ENCODE peak calls at places on chromosomes 1 and 21, in eight cellular contexts. One of them, this sample, is unnamed. For H3K9me3, the result is how much of the 10 kb centered on the place peaks cover.

GRCh38 chr1:93591833-93592635 is 89.6 kb downstream of the BCAR3 start:
- DNase-seq in adrenal gland: no peak
- DNase-seq in body of pancreas: peak
- DNase-seq in thoracic aorta: no peak
- DNase-seq in CD8-positive, alpha-beta T cell: peak
- DNase-seq in aorta: no peak
- DNase-seq in lower lobe of right lung: peak
- DNase-seq in pancreas: peak
- DNase-seq in this sample: no peak

GRCh38 chr1:9115656-9116205 is 13.2 kb downstream of the GPR157 start:
- DNase-seq in adrenal gland: peak
- DNase-seq in body of pancreas: no peak
- DNase-seq in thoracic aorta: no peak
- DNase-seq in CD8-positive, alpha-beta T cell: no peak
- DNase-seq in aorta: peak
- DNase-seq in lower lobe of right lung: no peak
- DNase-seq in pancreas: no peak
- DNase-seq in this sample: no peak

GRCh38 chr1:206850401-206850800 is 15.0 kb upstream of the IL20 start:
- DNase-seq in adrenal gland: no peak
- DNase-seq in body of pancreas: no peak
- DNase-seq in thoracic aorta: no peak
- DNase-seq in CD8-positive, alpha-beta T cell: no peak
- DNase-seq in aorta: no peak
- DNase-seq in lower lobe of right lung: no peak
- DNase-seq in pancreas: no peak
- DNase-seq in this sample: no peak

GRCh38 chr1:200556005-200556404 is 64.5 kb downstream of the KIF14 start:
- DNase-seq in adrenal gland: no peak
- DNase-seq in body of pancreas: no peak
- DNase-seq in thoracic aorta: no peak
- DNase-seq in CD8-positive, alpha-beta T cell: no peak
- DNase-seq in aorta: no peak
- DNase-seq in lower lobe of right lung: no peak
- DNase-seq in pancreas: no peak
- DNase-seq in this sample: no peak

GRCh38 chr1:191831572-191831971 is 326.7 kb upstream of the RGS18 start:
- DNase-seq in adrenal gland: no peak
- DNase-seq in body of pancreas: no peak
- DNase-seq in thoracic aorta: no peak
- DNase-seq in CD8-positive, alpha-beta T cell: no peak
- DNase-seq in aorta: no peak
- DNase-seq in lower lobe of right lung: no peak
- DNase-seq in pancreas: no peak
- DNase-seq in this sample: no peak

GRCh38 chr1:117740461-117740860 is 134.6 kb downstream of the TENT5C start:
- DNase-seq in adrenal gland: no peak
- DNase-seq in body of pancreas: peak
- DNase-seq in thoracic aorta: no peak
- DNase-seq in CD8-positive, alpha-beta T cell: no peak
- DNase-seq in aorta: no peak
- DNase-seq in lower lobe of right lung: no peak
- DNase-seq in pancreas: peak
- DNase-seq in this sample: no peak

GRCh38 chr21:35023396-35024070 is 25.6 kb downstream of the RUNX1 start:
- DNase-seq in adrenal gland: no peak
- DNase-seq in body of pancreas: no peak
- DNase-seq in thoracic aorta: no peak
- DNase-seq in CD8-positive, alpha-beta T cell: no peak
- DNase-seq in aorta: no peak
- DNase-seq in lower lobe of right lung: no peak
- DNase-seq in pancreas: no peak
- DNase-seq in this sample: no peak

GRCh38 chr21:45110873-45111624 is 36.7 kb downstream of the ADARB1 start:
- DNase-seq in adrenal gland: no peak
- DNase-seq in body of pancreas: no peak
- DNase-seq in thoracic aorta: no peak
- DNase-seq in CD8-positive, alpha-beta T cell: no peak
- DNase-seq in aorta: no peak
- DNase-seq in lower lobe of right lung: no peak
- DNase-seq in pancreas: no peak
- DNase-seq in this sample: no peak

GRCh38 chr1:24503003-24503751 is 541 bp downstream of the RCAN3 start:
- DNase-seq in adrenal gland: no peak
- DNase-seq in body of pancreas: peak
- DNase-seq in thoracic aorta: no peak
- DNase-seq in CD8-positive, alpha-beta T cell: no peak
- DNase-seq in aorta: no peak
- DNase-seq in lower lobe of right lung: no peak
- DNase-seq in pancreas: peak
- DNase-seq in this sample: no peak

GRCh38 chr1:30407030-30407861 is 316.1 kb downstream of the MATN1 start:
- DNase-seq in adrenal gland: no peak
- DNase-seq in body of pancreas: no peak
- DNase-seq in thoracic aorta: no peak
- DNase-seq in CD8-positive, alpha-beta T cell: no peak
- DNase-seq in aorta: peak
- DNase-seq in lower lobe of right lung: no peak
- DNase-seq in pancreas: no peak
- DNase-seq in this sample: no peak

GRCh38 chr1:248811514-248812490 is 13.9 kb downstream of the SH3BP5L start:
- DNase-seq in adrenal gland: no peak
- DNase-seq in body of pancreas: peak
- DNase-seq in thoracic aorta: no peak
- DNase-seq in CD8-positive, alpha-beta T cell: no peak
- DNase-seq in aorta: no peak
- DNase-seq in lower lobe of right lung: no peak
- DNase-seq in pancreas: no peak
- DNase-seq in this sample: no peak

GRCh38 chr21:45888361-45889009 is 93.1 kb upstream of the COL6A1 start:
- DNase-seq in adrenal gland: no peak
- DNase-seq in body of pancreas: no peak
- DNase-seq in thoracic aorta: no peak
- DNase-seq in CD8-positive, alpha-beta T cell: no peak
- DNase-seq in aorta: peak
- DNase-seq in lower lobe of right lung: no peak
- DNase-seq in pancreas: no peak
- DNase-seq in this sample: no peak

GRCh38 chr1:178937770-178938169 is 66.9 kb upstream of the ANGPTL1 start:
- DNase-seq in adrenal gland: no peak
- DNase-seq in body of pancreas: no peak
- DNase-seq in thoracic aorta: no peak
- DNase-seq in CD8-positive, alpha-beta T cell: no peak
- DNase-seq in aorta: no peak
- DNase-seq in lower lobe of right lung: no peak
- DNase-seq in pancreas: no peak
- DNase-seq in this sample: no peak

GRCh38 chr1:200415227-200415626 is 5.4 kb upstream of the ZNF281 start:
- DNase-seq in adrenal gland: no peak
- DNase-seq in body of pancreas: no peak
- DNase-seq in thoracic aorta: no peak
- DNase-seq in CD8-positive, alpha-beta T cell: no peak
- DNase-seq in aorta: no peak
- DNase-seq in lower lobe of right lung: no peak
- DNase-seq in pancreas: no peak
- DNase-seq in this sample: no peak

GRCh38 chr1:41862411-41863221 is 56.1 kb downstream of the HIVEP3 start:
- DNase-seq in adrenal gland: no peak
- DNase-seq in body of pancreas: no peak
- DNase-seq in thoracic aorta: no peak
- DNase-seq in CD8-positive, alpha-beta T cell: no peak
- DNase-seq in aorta: no peak
- DNase-seq in lower lobe of right lung: no peak
- DNase-seq in pancreas: no peak
- DNase-seq in this sample: no peak

GRCh38 chr1:99083338-99083737 is 78.7 kb upstream of the PLPPR5 start:
- DNase-seq in adrenal gland: no peak
- DNase-seq in body of pancreas: no peak
- DNase-seq in thoracic aorta: no peak
- DNase-seq in CD8-positive, alpha-beta T cell: no peak
- DNase-seq in aorta: no peak
- DNase-seq in lower lobe of right lung: no peak
- DNase-seq in pancreas: no peak
- DNase-seq in this sample: no peak

GRCh38 chr1:118927421-118927820 is 60.7 kb downstream of the TBX15 start:
- DNase-seq in adrenal gland: no peak
- DNase-seq in body of pancreas: no peak
- DNase-seq in thoracic aorta: no peak
- DNase-seq in CD8-positive, alpha-beta T cell: no peak
- DNase-seq in aorta: no peak
- DNase-seq in lower lobe of right lung: no peak
- DNase-seq in pancreas: no peak
- DNase-seq in this sample: no peak

GRCh38 chr1:29852248-29852647 is 615.9 kb downstream of the PTPRU start:
- DNase-seq in adrenal gland: no peak
- DNase-seq in body of pancreas: no peak
- DNase-seq in thoracic aorta: no peak
- DNase-seq in CD8-positive, alpha-beta T cell: no peak
- DNase-seq in aorta: no peak
- DNase-seq in lower lobe of right lung: no peak
- DNase-seq in pancreas: no peak
- DNase-seq in this sample: no peak

DNA sequence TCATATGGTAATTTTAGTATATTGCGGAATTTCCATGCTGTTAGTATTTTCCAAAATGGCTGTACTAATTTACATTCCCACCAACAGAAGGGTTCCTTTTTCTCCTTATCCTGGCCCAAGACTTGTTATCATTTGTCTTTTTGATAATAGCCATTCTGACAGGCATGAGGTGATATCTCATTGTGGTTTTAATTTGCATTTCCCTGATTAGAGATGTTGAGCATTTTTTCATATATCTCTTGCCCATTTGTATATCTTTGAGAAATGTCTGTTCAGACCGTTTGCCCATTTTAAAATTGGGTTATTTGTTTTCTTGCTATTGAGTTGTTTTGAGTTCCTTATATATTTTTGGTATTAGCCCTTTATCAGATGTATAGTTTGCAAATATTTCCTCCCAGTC is 14.0 kb downstream of the CAPZA1 start:
- DNase-seq in adrenal gland: no peak
- DNase-seq in body of pancreas: no peak
- DNase-seq in thoracic aorta: no peak
- DNase-seq in CD8-positive, alpha-beta T cell: no peak
- DNase-seq in aorta: no peak
- DNase-seq in lower lobe of right lung: no peak
- DNase-seq in pancreas: no peak
- DNase-seq in this sample: no peak
- H3K9me3 ChIP-seq in adrenal gland: under half
- H3K9me3 ChIP-seq in body of pancreas: under half
- H3K9me3 ChIP-seq in thoracic aorta: under half
- H3K9me3 ChIP-seq in CD8-positive, alpha-beta T cell: under half
- H3K9me3 ChIP-seq in aorta: under half
- H3K9me3 ChIP-seq in lower lobe of right lung: under half
- H3K9me3 ChIP-seq in pancreas: under half
- H3K9me3 ChIP-seq in this sample: under half

GRCh38 chr1:5287178-5288155 is 633.1 kb downstream of the AJAP1 start:
- DNase-seq in adrenal gland: no peak
- DNase-seq in body of pancreas: peak
- DNase-seq in thoracic aorta: no peak
- DNase-seq in CD8-positive, alpha-beta T cell: no peak
- DNase-seq in aorta: no peak
- DNase-seq in lower lobe of right lung: no peak
- DNase-seq in pancreas: peak
- DNase-seq in this sample: no peak
- H3K9me3 ChIP-seq in adrenal gland: under half
- H3K9me3 ChIP-seq in body of pancreas: under half
- H3K9me3 ChIP-seq in thoracic aorta: under half
- H3K9me3 ChIP-seq in CD8-positive, alpha-beta T cell: under half
- H3K9me3 ChIP-seq in aorta: under half
- H3K9me3 ChIP-seq in lower lobe of right lung: under half
- H3K9me3 ChIP-seq in pancreas: under half
- H3K9me3 ChIP-seq in this sample: under half

DNA sequence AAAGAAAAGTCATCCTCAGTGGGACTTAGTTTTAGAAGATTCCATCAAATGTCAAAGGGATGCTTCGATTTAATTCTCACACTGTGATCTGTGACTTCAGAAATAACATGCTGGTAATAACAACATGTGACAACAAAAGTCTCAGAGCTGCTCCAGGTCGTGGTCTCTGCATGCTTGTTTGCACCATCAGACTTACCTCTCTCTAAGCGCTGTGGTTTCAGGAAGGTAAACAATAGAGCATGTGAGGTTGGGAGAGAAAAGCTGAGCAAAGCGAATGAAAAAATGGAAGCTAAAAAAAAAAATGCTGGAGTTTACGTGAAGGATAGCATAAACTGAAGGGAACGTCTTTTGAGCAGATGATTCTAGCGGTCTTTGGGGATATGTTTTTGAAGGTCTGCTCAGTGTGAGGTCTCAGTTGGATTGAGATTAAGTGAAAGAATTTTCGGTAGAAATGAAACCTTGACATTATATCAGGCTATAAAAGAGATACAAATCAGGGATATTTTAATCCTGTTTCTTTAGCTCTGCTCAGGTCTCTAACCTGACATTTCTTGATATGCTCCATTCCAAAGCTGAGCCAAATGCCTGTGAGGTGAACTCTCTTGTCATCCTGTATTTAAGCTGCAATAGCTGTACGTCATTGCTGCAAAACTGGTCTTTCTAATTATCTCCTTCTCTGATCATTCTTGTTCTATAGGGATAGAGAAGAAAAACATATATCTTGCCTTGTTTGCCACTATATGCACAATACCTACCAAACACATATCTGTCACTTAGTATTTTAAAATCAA is 86.5 kb downstream of the C1orf21 start:
- DNase-seq in adrenal gland: no peak
- DNase-seq in body of pancreas: no peak
- DNase-seq in thoracic aorta: no peak
- DNase-seq in CD8-positive, alpha-beta T cell: no peak
- DNase-seq in aorta: no peak
- DNase-seq in lower lobe of right lung: no peak
- DNase-seq in pancreas: no peak
- DNase-seq in this sample: no peak
- H3K9me3 ChIP-seq in adrenal gland: under half
- H3K9me3 ChIP-seq in body of pancreas: under half
- H3K9me3 ChIP-seq in thoracic aorta: under half
- H3K9me3 ChIP-seq in CD8-positive, alpha-beta T cell: under half
- H3K9me3 ChIP-seq in aorta: under half
- H3K9me3 ChIP-seq in lower lobe of right lung: under half
- H3K9me3 ChIP-seq in pancreas: under half
- H3K9me3 ChIP-seq in this sample: under half

GRCh38 chr1:45111239-45111638 is 95.2 kb downstream of the ZSWIM5 start:
- DNase-seq in adrenal gland: no peak
- DNase-seq in body of pancreas: no peak
- DNase-seq in thoracic aorta: no peak
- DNase-seq in CD8-positive, alpha-beta T cell: no peak
- DNase-seq in aorta: no peak
- DNase-seq in lower lobe of right lung: no peak
- DNase-seq in pancreas: no peak
- DNase-seq in this sample: no peak

GRCh38 chr1:45117766-45118165 is 88.6 kb downstream of the ZSWIM5 start:
- DNase-seq in adrenal gland: no peak
- DNase-seq in body of pancreas: no peak
- DNase-seq in thoracic aorta: no peak
- DNase-seq in CD8-positive, alpha-beta T cell: no peak
- DNase-seq in aorta: no peak
- DNase-seq in lower lobe of right lung: no peak
- DNase-seq in pancreas: no peak
- DNase-seq in this sample: no peak

GRCh38 chr1:45116820-45117219 is 89.6 kb downstream of the ZSWIM5 start:
- DNase-seq in adrenal gland: no peak
- DNase-seq in body of pancreas: no peak
- DNase-seq in thoracic aorta: no peak
- DNase-seq in CD8-positive, alpha-beta T cell: no peak
- DNase-seq in aorta: no peak
- DNase-seq in lower lobe of right lung: no peak
- DNase-seq in pancreas: no peak
- DNase-seq in this sample: no peak

GRCh38 chr1:45116340-45116739 is 90.1 kb downstream of the ZSWIM5 start:
- DNase-seq in adrenal gland: no peak
- DNase-seq in body of pancreas: no peak
- DNase-seq in thoracic aorta: no peak
- DNase-seq in CD8-positive, alpha-beta T cell: no peak
- DNase-seq in aorta: no peak
- DNase-seq in lower lobe of right lung: no peak
- DNase-seq in pancreas: no peak
- DNase-seq in this sample: no peak
- H3K9me3 ChIP-seq in adrenal gland: under half
- H3K9me3 ChIP-seq in body of pancreas: under half
- H3K9me3 ChIP-seq in thoracic aorta: under half
- H3K9me3 ChIP-seq in CD8-positive, alpha-beta T cell: under half
- H3K9me3 ChIP-seq in aorta: under half
- H3K9me3 ChIP-seq in lower lobe of right lung: under half
- H3K9me3 ChIP-seq in pancreas: under half
- H3K9me3 ChIP-seq in this sample: under half

This sample was measured in esophagus squamous epithelium.